ENCODE peak calls at places on chromosomes 1 and 21, in seven cellular contexts. Q is colonic mucosa, X is K562, C is DND-41, J is AG10803, F is NB4, P is glutamatergic neuron. V is an unnamed sample.

GRCh38 chr1:205506409-205507196 is 2.1 kb downstream of the CDK18 start:
- DNase-seq in F (no peak), J (no peak), X (no peak), P (no peak), Q (no peak), C (no peak), V (no peak)

GRCh38 chr1:84855947-84856660 is 36.9 kb downstream of the LPAR3 start:
- DNase-seq in X (no peak), Q (peak; percentile 8), F (no peak), P (no peak), J (peak; percentile 23), C (no peak), V (no peak)

GRCh38 chr1:241061062-241061461 is 295.9 kb downstream of the RGS7 start:
- DNase-seq in P (no peak), J (no peak), Q (no peak), X (no peak), C (no peak), F (no peak), V (no peak)

GRCh38 chr1:217493290-217493689 is 137.6 kb downstream of the GPATCH2 start:
- DNase-seq in F (no peak), Q (no peak), C (no peak), X (no peak), P (no peak), J (no peak), V (no peak)

GRCh38 chr1:65253800-65254319 is 55.5 kb upstream of the DNAJC6 start:
- DNase-seq in P (no peak), C (no peak), F (no peak), J (peak; percentile 26), X (no peak), Q (no peak), V (no peak)

GRCh38 chr1:27099904-27100796 is 54.8 kb downstream of the SLC9A1 start:
- DNase-seq in C (no peak), Q (peak; percentile 59), F (peak; percentile 6), J (peak; percentile 70), X (peak; percentile 63), P (peak; percentile 62), V (no peak)

GRCh38 chr1:29218223-29218622 is 12.5 kb downstream of the MECR start:
- DNase-seq in F (no peak), Q (no peak), P (no peak), C (no peak), X (no peak), J (peak; percentile 89), V (no peak)

GRCh38 chr1:92826792-92827191 is 5.0 kb upstream of the RPL5 start:
- DNase-seq in C (no peak), J (no peak), Q (no peak), X (no peak), P (no peak), F (no peak), V (no peak)

GRCh38 chr1:103496014-103496635 is 29.4 kb upstream of the RNPC3 start:
- DNase-seq in C (no peak), X (no peak), Q (no peak), P (no peak), F (no peak), J (peak; percentile 39), V (no peak)

GRCh38 chr21:26041441-26042180 is 129.0 kb downstream of the APP start:
- DNase-seq in P (no peak), X (no peak), F (no peak), J (peak; percentile 60), Q (no peak), C (no peak), V (no peak)

GRCh38 chr1:184940226-184940625 is 34.1 kb downstream of the NIBAN1 start:
- DNase-seq in C (no peak), F (no peak), J (peak; percentile 61), P (no peak), Q (no peak), X (no peak), V (no peak)

GRCh38 chr1:245156736-245157505 is 2.1 kb downstream of the KIF26B start:
- DNase-seq in F (peak; percentile 14), J (peak; percentile 31), X (no peak), C (peak; percentile 8), Q (peak; percentile 22), P (peak; percentile 43), V (no peak)

GRCh38 chr1:45583666-45584350 is at the start of gene NASP:
- DNase-seq in C (peak; percentile 93), J (peak; percentile 73), X (peak; percentile 98), Q (peak; percentile 92), F (peak; percentile 86), P (peak; percentile 91), V (peak; percentile 96)

GRCh38 chr1:207454046-207454964 is at the start of gene CR2:
- DNase-seq in Q (peak; percentile 40), X (peak; percentile 64), J (no peak), F (peak; percentile 44), C (peak; percentile 66), P (peak; percentile 40), V (peak; percentile 17)

GRCh38 chr1:150493175-150493574 is 6.0 kb downstream of the TARS2 start:
- DNase-seq in F (no peak), C (no peak), X (no peak), Q (no peak), J (no peak), P (no peak), V (no peak)

GRCh38 chr1:231925864-231926263 is 299.3 kb downstream of the DISC1 start:
- DNase-seq in P (no peak), J (no peak), Q (no peak), X (no peak), F (no peak), C (no peak), V (no peak)

GRCh38 chr1:92980732-92981647 is 19.7 kb upstream of the DIPK1A start:
- DNase-seq in X (no peak), Q (no peak), C (peak; percentile 46), P (no peak), J (no peak), F (no peak), V (no peak)

GRCh38 chr1:46244656-46245371 is 2.7 kb upstream of the RAD54L start:
- DNase-seq in X (peak; percentile 48), C (peak; percentile 35), P (no peak), F (peak; percentile 52), J (peak; percentile 34), Q (no peak), V (no peak)

GRCh38 chr1:47624531-47624930 is 186.7 kb downstream of the FOXD2 start:
- DNase-seq in X (peak; percentile 37), F (no peak), Q (peak; percentile 58), J (no peak), C (no peak), P (no peak), V (no peak)

GRCh38 chr1:171718216-171718615 is 23.6 kb downstream of the VAMP4 start:
- DNase-seq in C (no peak), F (no peak), Q (no peak), X (no peak), J (peak; percentile 48), P (no peak), V (no peak)

GRCh38 chr1:38026592-38027200 is 14.2 kb downstream of the UTP11 start:
- DNase-seq in F (peak; percentile 54), P (peak; percentile 83), J (peak; percentile 62), Q (no peak), C (no peak), X (peak; percentile 58), V (no peak)

GRCh38 chr1:27349784-27350672 is 8.2 kb downstream of the SYTL1 start:
- DNase-seq in C (no peak), J (peak; percentile 55), F (no peak), Q (peak; percentile 74), P (peak; percentile 71), X (no peak), V (no peak)

GRCh38 chr1:15075812-15076211 is 77.7 kb upstream of the TMEM51 start:
- DNase-seq in P (no peak), J (no peak), F (no peak), X (no peak), Q (no peak), C (no peak), V (no peak)

DNA sequence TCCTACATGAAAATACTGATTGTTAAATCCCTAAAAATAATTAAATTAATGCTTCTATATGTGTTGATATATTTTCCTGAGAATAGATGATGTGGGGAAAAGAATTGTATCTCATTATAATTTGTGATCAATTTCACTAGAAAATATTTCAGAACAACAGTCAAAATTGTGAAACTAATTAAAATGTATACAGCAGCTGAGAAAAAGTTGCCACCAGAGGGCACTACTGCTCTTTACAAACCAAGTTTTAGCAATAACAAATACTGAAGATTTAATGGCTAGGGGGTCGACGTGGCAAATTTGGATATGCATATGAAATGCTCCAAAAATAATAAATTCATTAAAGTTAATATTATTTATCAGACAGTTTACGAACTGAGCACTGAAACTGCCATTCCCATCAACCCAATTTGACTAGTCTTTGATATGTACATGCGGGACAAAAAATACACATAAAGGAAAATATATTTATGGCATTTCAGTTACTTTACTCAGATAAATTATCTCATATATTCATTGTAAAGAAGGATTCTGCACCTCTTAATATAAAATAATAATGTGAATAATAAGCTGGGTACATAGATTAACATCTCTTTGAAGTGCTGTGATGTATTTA is 96.3 kb upstream of the TMPRSS15 start:
- DNase-seq in X (peak; percentile 4), C (peak; percentile 53), Q (peak; percentile 30), P (peak; percentile 66), J (peak; percentile 4), F (peak; percentile 56), V (no peak)
- TF ChIP-seq CTCF in X (peak; percentile 69), C (peak; percentile 82), Q (peak; percentile 69), P (peak; percentile 88), J (peak; percentile 51), F (peak; percentile 58), V (peak; percentile 54)

GRCh38 chr1:156114101-156114918 is at the start of gene LMNA:
- DNase-seq in Q (peak; percentile 95), X (peak; percentile 90), F (peak; percentile 96), P (peak; percentile 49), J (peak; percentile 98), C (no peak), V (peak; percentile 76)
- TF ChIP-seq CTCF in Q (no peak), X (no peak), F (no peak), P (no peak), J (no peak), C (no peak), V (no peak)

DNA sequence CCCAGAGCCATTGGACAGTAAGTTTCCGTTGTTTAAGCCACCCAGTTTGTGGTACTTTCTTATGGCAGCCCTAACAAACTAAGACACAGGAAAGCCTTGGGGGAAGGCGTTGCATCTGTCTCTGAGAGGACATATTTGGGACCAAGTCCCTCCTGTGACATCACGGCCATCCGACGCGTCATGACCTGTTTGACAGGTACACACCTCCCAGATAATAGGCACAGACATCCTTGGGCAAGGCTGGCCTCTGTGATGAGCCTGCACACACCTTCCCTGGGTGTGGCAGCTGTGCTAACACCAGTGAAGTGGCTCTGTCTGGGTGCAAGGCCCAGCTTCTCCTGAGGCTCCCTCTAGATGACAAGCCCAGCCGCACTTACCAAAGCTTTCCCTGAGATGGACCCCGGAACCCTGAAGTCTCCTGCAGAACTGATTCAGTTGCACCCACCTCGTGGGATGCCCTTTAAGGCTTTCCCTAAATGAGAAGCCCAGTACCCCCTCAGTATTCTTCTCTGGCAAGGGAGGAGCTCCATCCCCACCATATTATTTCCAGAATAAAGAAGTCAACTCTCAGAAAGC is 136.5 kb downstream of the ZSCAN20 start:
- DNase-seq in X (no peak), J (no peak), P (no peak), Q (no peak), F (no peak), C (no peak), V (no peak)
- TF ChIP-seq CTCF in X (no peak), J (no peak), P (no peak), Q (no peak), F (no peak), C (no peak), V (no peak)

DNA sequence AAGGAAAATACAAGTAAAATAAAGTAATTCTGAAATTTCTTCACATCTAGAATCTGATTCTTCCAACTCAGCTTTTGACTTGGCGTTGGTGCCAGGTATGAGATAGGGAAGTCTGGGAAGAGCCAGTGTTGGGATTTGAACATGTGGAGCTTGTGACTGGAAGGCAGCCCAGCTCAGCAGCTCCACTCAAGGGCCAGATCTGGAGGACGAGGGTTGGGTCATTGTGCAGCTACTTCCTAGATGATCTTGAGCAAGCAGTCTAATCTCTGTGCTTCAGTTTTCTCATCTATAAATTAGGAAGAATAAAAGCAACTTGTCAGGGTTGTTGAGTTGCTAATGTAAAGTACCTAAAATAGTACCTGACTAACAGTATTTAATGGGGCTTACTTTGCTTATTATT is 5.0 kb downstream of the ADARB1 start:
- DNase-seq in P (no peak), X (no peak), Q (no peak), J (no peak), C (peak; percentile 25), F (peak; percentile 41), V (no peak)
- TF ChIP-seq CTCF in P (no peak), X (no peak), Q (no peak), J (no peak), C (no peak), F (no peak), V (no peak)